ENCODE peak calls at places on chromosomes 16 and 17, in seven cellular contexts. Q is right lobe of liver, V is GM12865, T is Peyer's patch, K is cardiac muscle cell, Y is ovary, R is left ventricle myocardium inferior. O is an unnamed sample.

GRCh38 chr17:42784811-42785592 is 4.6 kb downstream of the WNK4 start:
- DNase-seq in R (no peak), Q (no peak), V (no peak), T (no peak), Y (no peak), K (no peak), O (no peak)

GRCh38 chr17:15220785-15221184 is 44.3 kb downstream of the PMP22 start:
- DNase-seq in Y (no peak), T (no peak), Q (no peak), V (no peak), R (no peak), K (no peak), O (peak)

GRCh38 chr16:89172901-89173628 is 1.5 kb downstream of the CDH15 start:
- DNase-seq in R (no peak), V (no peak), T (no peak), Q (no peak), Y (no peak), K (no peak), O (no peak)

GRCh38 chr17:80791758-80792284 is 199.8 kb upstream of the CHMP6 start:
- DNase-seq in T (peak), Q (no peak), V (peak), K (no peak), R (no peak), Y (peak), O (peak)

GRCh38 chr17:50604470-50604869 is 30.2 kb upstream of the ABCC3 start:
- DNase-seq in V (no peak), Q (no peak), T (no peak), R (peak), K (no peak), Y (peak), O (peak)

GRCh38 chr16:16050106-16050505 is 100.7 kb downstream of the ABCC1 start:
- DNase-seq in R (no peak), Q (no peak), T (no peak), K (no peak), Y (no peak), V (no peak), O (no peak)

GRCh38 chr16:73329363-73330306 is 281.7 kb upstream of the ZFHX3 start:
- DNase-seq in Q (no peak), K (peak), T (peak), V (no peak), Y (no peak), R (no peak), O (no peak)

GRCh38 chr17:61468263-61468907 is 16.2 kb downstream of the TBX4 start:
- DNase-seq in V (no peak), R (no peak), Y (no peak), T (peak), K (no peak), Q (peak), O (no peak)

GRCh38 chr17:32609085-32609484 is 122.3 kb downstream of the CDK5R1 start:
- DNase-seq in R (peak), Q (peak), K (no peak), T (peak), V (peak), Y (no peak), O (peak)

GRCh38 chr16:23679274-23679985 is 741 bp downstream of the PLK1 start:
- DNase-seq in Y (no peak), Q (peak), V (peak), R (no peak), T (peak), K (peak), O (no peak)
- H3K4me3 ChIP-seq in Y (peak), Q (peak), V (peak), R (peak), T (peak), K (peak), O (peak)

GRCh38 chr17:28881533-28882056 is 15.9 kb downstream of the FLOT2 start:
- DNase-seq in Y (no peak), K (no peak), T (no peak), Q (no peak), V (no peak), R (no peak), O (no peak)

GRCh38 chr17:28878158-28878910 is 19.2 kb downstream of the FLOT2 start:
- DNase-seq in T (no peak), Y (no peak), Q (no peak), K (no peak), V (no peak), R (no peak), O (no peak)

GRCh38 chr17:28880572-28880945 is 17.0 kb downstream of the FLOT2 start:
- DNase-seq in Q (no peak), T (no peak), K (no peak), Y (no peak), V (no peak), R (no peak), O (no peak)

GRCh38 chr17:28879886-28880571 is 17.5 kb downstream of the FLOT2 start:
- DNase-seq in V (no peak), Q (no peak), T (no peak), K (no peak), Y (no peak), R (no peak), O (no peak)

GRCh38 chr17:28878981-28879380 is 18.6 kb downstream of the FLOT2 start:
- DNase-seq in K (peak), R (no peak), Q (no peak), V (peak), T (peak), Y (no peak), O (peak)
- TF ChIP-seq CTCF in K (peak), R (no peak), Q (peak), V (peak), T (peak), Y (no peak), O (peak)

DNA sequence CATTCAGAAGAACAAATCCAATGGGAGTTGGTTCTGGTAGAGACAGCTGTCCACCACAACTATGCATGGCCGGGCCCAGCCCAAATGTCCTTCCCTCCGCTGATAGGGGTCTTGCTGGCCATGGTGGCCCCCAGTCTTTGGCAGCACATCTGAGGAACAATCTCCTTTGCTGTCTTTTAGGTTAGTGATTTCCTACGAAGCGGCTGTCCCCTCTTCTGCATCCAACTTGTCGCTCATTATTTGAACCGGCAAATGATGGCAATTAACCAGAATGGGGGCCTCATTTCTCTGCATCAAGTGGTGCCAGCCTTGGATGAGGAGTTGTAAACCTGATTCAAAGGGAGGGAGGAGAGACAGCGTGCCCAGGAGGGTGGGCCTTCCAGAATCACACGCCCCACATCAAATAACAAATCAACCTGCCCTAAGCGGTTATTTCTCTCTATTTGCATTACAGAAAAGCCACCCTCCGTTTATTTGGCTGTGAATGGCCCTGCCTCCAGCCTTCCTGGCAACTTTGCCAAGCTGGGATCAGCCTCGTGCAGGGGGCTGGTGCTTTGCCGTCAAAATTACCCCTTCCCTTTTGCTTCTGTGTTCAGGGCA is 156.5 kb downstream of the RGS9 start:
- DNase-seq in R (no peak), K (no peak), Y (no peak), T (no peak), Q (no peak), V (no peak), O (no peak)
- H3K4me3 ChIP-seq in R (no peak), K (no peak), Y (no peak), T (no peak), Q (no peak), V (no peak), O (no peak)

GRCh38 chr17:18093616-18094408 is 6.1 kb downstream of the DRG2 start:
- DNase-seq in Q (no peak), K (peak), T (no peak), Y (peak), V (no peak), R (peak), O (peak)
- TF ChIP-seq CTCF in Q (peak), K (peak), T (peak), Y (no peak), V (no peak), R (peak), O (peak)

DNA sequence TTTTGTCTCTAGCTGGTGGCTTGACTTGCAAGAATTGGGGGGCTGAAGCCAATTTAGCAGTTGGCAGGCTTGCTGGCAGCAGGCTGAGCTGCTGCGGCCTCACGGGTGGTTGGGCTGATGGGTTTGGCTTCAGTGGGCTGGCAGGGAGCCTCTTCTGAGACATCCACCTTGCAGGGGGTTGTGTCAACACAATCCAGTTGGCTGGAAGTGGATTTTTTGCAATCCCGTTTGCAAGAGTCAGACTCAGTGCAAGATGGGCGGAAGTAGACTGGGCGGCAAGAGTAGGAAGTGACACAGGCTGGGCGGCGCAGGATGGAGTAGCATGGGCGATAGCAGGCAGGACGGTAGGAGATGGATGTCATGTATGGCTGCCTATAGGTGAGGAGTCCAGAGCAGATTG is 1.5 kb downstream of the KRTAP16-1 start:
- DNase-seq in Q (no peak), T (no peak), K (no peak), V (no peak), Y (no peak), R (no peak), O (peak)
- H3K4me3 ChIP-seq in Q (no peak), T (no peak), K (no peak), V (no peak), Y (no peak), R (no peak), O (no peak)